ENCODE peak calls at places on chromosomes 11 and 22, in four cellular contexts. R is A549, U is endothelial cell of umbilical vein, K is K562. I is an unnamed sample.

GRCh38 chr11:102794382-102794781 is 3.6 kb downstream of the MMP1 start:
- DNase-seq in R (peak; percentile 21), U (peak; percentile 48), K (peak; percentile 22), I (peak; percentile 58)

GRCh38 chr11:14386895-14387480 is 28.0 kb upstream of the RRAS2 start:
- DNase-seq in R (no peak), U (peak; percentile 7), K (no peak), I (no peak)

GRCh38 chr22:39106326-39106725 is 9.3 kb downstream of the APOBEC3H start:
- DNase-seq in R (no peak), U (no peak), K (no peak), I (no peak)

GRCh38 chr22:44347549-44347948 is 34.8 kb upstream of the SHISAL1 start:
- DNase-seq in R (no peak), U (no peak), K (no peak), I (no peak)

GRCh38 chr11:120337133-120337895 is 1.1 kb downstream of the ARHGEF12 start:
- DNase-seq in R (no peak), U (peak; percentile 58), K (no peak), I (no peak)

GRCh38 chr11:28529540-28530410 is 421.6 kb downstream of the METTL15 start:
- DNase-seq in R (no peak), U (peak; percentile 65), K (peak; percentile 9), I (peak; percentile 50)

GRCh38 chr11:70402685-70403084 is 4.4 kb downstream of the CTTN start:
- DNase-seq in R (no peak), U (no peak), K (no peak), I (no peak)

GRCh38 chr22:50236731-50237409 is 8.0 kb downstream of the TUBGCP6 start:
- DNase-seq in R (peak; percentile 25), U (no peak), K (no peak), I (peak; percentile 88)

GRCh38 chr22:30877662-30878515 is 90.7 kb downstream of the MORC2 start:
- DNase-seq in R (no peak), U (no peak), K (no peak), I (no peak)

GRCh38 chr22:46432164-46433068 is 96.9 kb downstream of the TRMU start:
- DNase-seq in R (no peak), U (no peak), K (no peak), I (no peak)

GRCh38 chr22:42376721-42377177 is 55.5 kb downstream of the NFAM1 start:
- DNase-seq in R (no peak), U (no peak), K (peak; percentile 37), I (no peak)

GRCh38 chr11:124409906-124410305 is 11.1 kb upstream of the OR8B3 start:
- DNase-seq in R (no peak), U (no peak), K (no peak), I (no peak)

GRCh38 chr22:43897751-43898261 is 6.0 kb upstream of the PNPLA5 start:
- DNase-seq in R (no peak), U (no peak), K (no peak), I (no peak)

GRCh38 chr22:29958170-29958569 is 75.2 kb downstream of the MTMR3 start:
- DNase-seq in R (no peak), U (no peak), K (no peak), I (no peak)

GRCh38 chr11:48043111-48043997 is 63.0 kb downstream of the PTPRJ start:
- DNase-seq in R (no peak), U (no peak), K (no peak), I (peak; percentile 38)

GRCh38 chr22:23180301-23180892 is at the start of gene BCR:
- DNase-seq in R (peak; percentile 51), U (peak; percentile 69), K (peak; percentile 100), I (peak; percentile 79)

GRCh38 chr22:37043828-37044538 is 7.6 kb upstream of the KCTD17 start:
- DNase-seq in R (peak; percentile 86), U (peak; percentile 44), K (peak; percentile 81), I (peak; percentile 82)

GRCh38 chr22:32788884-32789624 is 12.5 kb upstream of the TIMP3 start:
- DNase-seq in R (no peak), U (no peak), K (no peak), I (no peak)

GRCh38 chr11:16572946-16573345 is 165.5 kb upstream of the C11orf58 start:
- DNase-seq in R (no peak), U (no peak), K (no peak), I (no peak)

GRCh38 chr11:36688132-36688531 is 90.1 kb upstream of the RAG2 start:
- DNase-seq in R (no peak), U (no peak), K (no peak), I (no peak)

GRCh38 chr22:43423046-43423445 is 11.2 kb downstream of the MPPED1 start:
- DNase-seq in R (no peak), U (no peak), K (no peak), I (no peak)

GRCh38 chr11:27718346-27718852 is 18.1 kb upstream of the BDNF start:
- DNase-seq in R (peak; percentile 76), U (peak; percentile 57), K (no peak), I (no peak)

DNA sequence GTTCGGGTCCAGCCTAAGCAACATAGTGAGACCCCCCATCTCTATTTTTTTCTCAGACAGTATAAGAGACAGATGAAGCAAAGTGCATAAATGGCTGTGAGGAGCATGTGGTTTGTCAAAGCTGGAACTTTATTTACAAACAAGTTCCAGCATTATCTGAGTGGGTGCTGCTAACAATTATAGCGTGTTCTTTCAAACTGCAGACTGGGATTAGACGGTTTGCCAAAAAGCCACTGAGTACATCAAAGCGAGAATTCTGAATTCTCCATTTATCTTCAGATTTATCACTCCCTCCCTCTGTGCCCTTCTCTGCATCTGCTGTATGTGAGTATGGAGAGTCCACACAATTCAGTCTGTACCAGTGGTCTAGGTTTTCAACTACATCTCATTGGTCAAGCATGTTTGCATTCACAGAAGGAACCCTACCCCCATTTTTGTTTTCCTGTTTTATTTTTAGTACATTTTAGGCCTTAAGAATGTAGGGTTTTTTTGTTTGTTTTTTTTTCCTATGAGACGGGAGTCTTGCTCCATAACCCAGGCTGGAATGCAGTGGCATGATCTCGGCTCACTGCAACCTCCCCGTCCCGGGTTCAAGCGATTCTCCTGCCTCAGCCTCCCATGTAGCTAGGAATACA is 18.1 kb upstream of the INCENP start:
- DNase-seq in R (no peak), U (no peak), K (no peak), I (no peak)
- TF ChIP-seq CTCF in R (no peak), U (no peak), K (no peak), I (no peak)

DNA sequence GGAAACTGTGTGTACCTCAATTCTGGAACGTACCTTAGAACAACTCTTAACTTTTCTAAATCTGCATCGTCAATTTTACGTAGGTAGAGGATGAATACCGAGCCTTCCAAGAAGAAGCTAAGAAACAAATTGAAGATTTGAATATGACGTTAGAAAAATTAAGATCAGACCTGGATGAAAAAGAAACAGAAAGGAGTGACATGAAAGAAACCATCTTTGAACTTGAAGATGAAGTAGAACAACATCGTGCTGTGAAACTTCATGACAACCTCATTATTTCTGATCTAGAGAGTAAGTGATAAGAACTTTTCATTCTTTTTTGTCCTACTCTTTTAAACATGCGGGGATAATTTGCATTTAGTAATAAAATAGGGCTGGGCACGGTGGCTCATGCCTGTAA is 53.5 kb downstream of the SPECC1L start:
- DNase-seq in R (no peak), U (no peak), K (no peak), I (no peak)
- H3K4me3 ChIP-seq in R (no peak overlapping the region), U (no peak overlapping the region), K (no peak overlapping the region), I (no peak overlapping the region)

GRCh38 chr11:125494033-125494364 is 2.1 kb downstream of the FEZ1 start:
- DNase-seq in R (no peak), U (no peak), K (no peak), I (no peak)
- TF ChIP-seq MYC in R (no peak), U (no peak), K (no peak), I (no peak)

DNA sequence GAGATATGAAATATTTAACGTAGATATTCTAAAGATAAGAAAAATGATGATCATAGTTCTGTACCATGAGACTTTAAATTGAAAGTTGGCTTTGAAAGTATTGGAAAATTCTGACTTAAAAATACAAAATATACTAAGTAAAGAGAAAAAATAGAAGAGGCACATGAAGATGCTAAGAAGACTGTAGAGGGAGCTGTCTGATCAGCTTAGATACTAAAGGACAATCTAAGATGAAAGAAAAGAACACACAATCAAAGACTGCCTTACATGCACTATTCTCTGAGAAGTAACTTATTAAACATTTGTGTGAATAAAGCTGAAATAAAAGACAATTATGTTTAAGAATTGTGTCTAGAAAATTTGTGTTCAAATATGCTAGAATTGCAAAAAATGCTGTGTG is 55.1 kb downstream of the RBMXL2 start:
- DNase-seq in R (no peak), U (peak; percentile 22), K (no peak), I (peak; percentile 16)
- TF ChIP-seq CTCF in R (peak; percentile 38), U (no peak), K (peak; percentile 60), I (peak; percentile 11)

GRCh38 chr11:56906683-56907148 is 82.0 kb upstream of the OR5AK2 start:
- DNase-seq in R (peak; percentile 33), U (no peak), K (no peak), I (no peak)
- H3K4me3 ChIP-seq in R (no peak overlapping the region), U (no peak overlapping the region), K (no peak overlapping the region), I (no peak overlapping the region)

DNA sequence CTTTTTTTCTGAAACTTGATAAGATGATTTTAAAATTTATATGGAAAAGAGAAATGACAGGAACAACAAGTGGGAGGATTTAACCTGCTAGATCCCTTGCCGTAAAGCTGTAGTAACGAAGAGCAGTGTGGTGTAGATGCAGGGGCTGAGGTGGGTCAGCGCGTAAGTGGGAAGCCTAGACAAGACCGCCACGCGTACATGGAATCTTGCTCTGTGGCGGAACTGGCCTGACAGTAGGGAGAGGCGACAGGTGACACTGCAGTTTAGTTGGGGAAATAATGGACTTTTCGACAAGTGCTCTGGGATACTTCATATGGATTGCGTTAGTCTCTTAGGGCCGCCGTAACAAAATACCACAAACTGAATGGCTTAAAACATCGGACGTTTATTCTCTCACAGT is 28.8 kb downstream of the TNRC6B start:
- DNase-seq in R (no peak), U (no peak), K (no peak), I (no peak)
- TF ChIP-seq MYC in R (no peak), U (no peak), K (no peak), I (no peak)

I was measured in NB4.